ENCODE peak calls at places on chromosomes 11 and 22, in eight cellular contexts. W is Caco-2, B is fibroblast of villous mesenchyme, Z is lower leg skin, N is H1, P is SK-N-SH, M is AG09319, G is IMR-90. Y is an unnamed sample.

GRCh38 chr11:42462558-42463310 is 849.1 kb upstream of the API5 start:
- DNase-seq in W (no peak), B (peak; percentile 7), G (no peak), Z (no peak), N (no peak), M (no peak), P (no peak), Y (peak; percentile 77)

GRCh38 chr11:19953342-19953741 is 206.9 kb downstream of the DBX1 start:
- DNase-seq in W (no peak), G (peak; percentile 81), P (no peak), B (peak; percentile 34), M (no peak), Z (no peak), N (peak; percentile 79), Y (peak; percentile 25)

GRCh38 chr11:123061403-123062157 is at the start of gene HSPA8:
- DNase-seq in P (peak; percentile 36), N (no peak), W (peak; percentile 72), B (peak; percentile 74), M (no peak), G (peak; percentile 52), Z (peak; percentile 75), Y (peak; percentile 68)

GRCh38 chr11:68661697-68662603 is 22.4 kb upstream of the GAL start:
- DNase-seq in G (peak; percentile 25), P (peak; percentile 94), N (no peak), Z (no peak), W (peak; percentile 26), M (no peak), B (peak; percentile 26), Y (no peak)

GRCh38 chr11:31870609-31871309 is 59.6 kb upstream of the PAX6 start:
- DNase-seq in W (peak; percentile 71), Z (no peak), M (peak; percentile 0), N (peak; percentile 68), P (peak; percentile 49), B (peak; percentile 30), G (peak; percentile 33), Y (no peak)

GRCh38 chr11:11608783-11609232 is 13.0 kb downstream of the GALNT18 start:
- DNase-seq in W (no peak), N (no peak), G (peak; percentile 71), B (peak; percentile 6), M (no peak), Z (no peak), P (peak; percentile 28), Y (peak; percentile 47)

GRCh38 chr11:69439127-69439526 is 42.3 kb upstream of the LINC01488 start:
- DNase-seq in B (no peak), G (no peak), P (no peak), M (no peak), Z (no peak), N (no peak), W (peak; percentile 56), Y (no peak)

GRCh38 chr11:2912038-2912410 is 17.2 kb downstream of the PHLDA2 start:
- DNase-seq in W (no peak), M (no peak), G (no peak), Z (no peak), B (no peak), N (no peak), P (no peak), Y (no peak)

GRCh38 chr22:20531404-20532181 is 24.2 kb downstream of the MED15 start:
- DNase-seq in N (no peak), M (no peak), Z (no peak), W (no peak), P (peak; percentile 78), B (peak; percentile 93), G (peak; percentile 90), Y (peak; percentile 90)

GRCh38 chr11:59000007-59000406 is 60.7 kb downstream of the GLYATL1 start:
- DNase-seq in B (no peak), M (no peak), N (no peak), G (no peak), W (no peak), Z (no peak), P (no peak), Y (no peak)

GRCh38 chr11:70603064-70603755 is 204.9 kb downstream of the CTTN start:
- DNase-seq in B (no peak), N (no peak), M (no peak), G (no peak), W (no peak), Z (no peak), P (no peak), Y (no peak)

GRCh38 chr11:101866619-101867491 is 48.0 kb upstream of the CEP126 start:
- DNase-seq in B (peak; percentile 48), P (no peak), M (no peak), N (no peak), W (peak; percentile 89), Z (no peak), G (peak; percentile 69), Y (peak; percentile 75)

GRCh38 chr11:101864098-101864497 is 50.7 kb upstream of the CEP126 start:
- DNase-seq in M (no peak), N (no peak), Z (no peak), P (no peak), G (no peak), W (no peak), B (no peak), Y (no peak)

GRCh38 chr11:101860694-101861371 is 54.0 kb upstream of the CEP126 start:
- DNase-seq in P (peak; percentile 30), W (peak; percentile 73), B (peak; percentile 68), M (peak; percentile 49), N (peak; percentile 29), Z (peak; percentile 47), G (peak; percentile 76), Y (peak; percentile 62)

GRCh38 chr11:101863361-101863760 is 51.4 kb upstream of the CEP126 start:
- DNase-seq in B (peak; percentile 37), G (peak; percentile 79), M (no peak), Z (no peak), N (no peak), P (no peak), W (no peak), Y (peak; percentile 55)

GRCh38 chr11:101862410-101863233 is 52.2 kb upstream of the CEP126 start:
- DNase-seq in N (no peak), Z (peak; percentile 30), B (peak; percentile 75), G (peak; percentile 79), M (peak; percentile 48), W (peak; percentile 82), P (peak; percentile 15), Y (peak; percentile 72)
- TF ChIP-seq CTCF in N (peak; percentile 64), Z (no peak), B (peak; percentile 66), G (peak; percentile 54), M (peak; percentile 69), W (peak; percentile 86), P (peak; percentile 75), Y (peak; percentile 78)

GRCh38 chr11:128498846-128499245 is 88.5 kb downstream of the ETS1 start:
- DNase-seq in G (peak; percentile 67), Z (no peak), M (no peak), P (no peak), B (peak; percentile 55), W (no peak), N (no peak), Y (peak; percentile 70)

GRCh38 chr11:128496684-128497056 is 90.7 kb downstream of the ETS1 start:
- DNase-seq in P (no peak), Z (peak; percentile 78), W (no peak), G (no peak), M (no peak), B (no peak), N (no peak), Y (no peak)

GRCh38 chr11:128499613-128500213 is 87.6 kb downstream of the ETS1 start:
- DNase-seq in P (no peak), G (no peak), B (no peak), Z (no peak), M (no peak), N (no peak), W (no peak), Y (no peak)

GRCh38 chr11:128496249-128496648 is 91.1 kb downstream of the ETS1 start:
- DNase-seq in M (no peak), Z (no peak), G (no peak), B (no peak), P (no peak), N (no peak), W (no peak), Y (no peak)

DNA sequence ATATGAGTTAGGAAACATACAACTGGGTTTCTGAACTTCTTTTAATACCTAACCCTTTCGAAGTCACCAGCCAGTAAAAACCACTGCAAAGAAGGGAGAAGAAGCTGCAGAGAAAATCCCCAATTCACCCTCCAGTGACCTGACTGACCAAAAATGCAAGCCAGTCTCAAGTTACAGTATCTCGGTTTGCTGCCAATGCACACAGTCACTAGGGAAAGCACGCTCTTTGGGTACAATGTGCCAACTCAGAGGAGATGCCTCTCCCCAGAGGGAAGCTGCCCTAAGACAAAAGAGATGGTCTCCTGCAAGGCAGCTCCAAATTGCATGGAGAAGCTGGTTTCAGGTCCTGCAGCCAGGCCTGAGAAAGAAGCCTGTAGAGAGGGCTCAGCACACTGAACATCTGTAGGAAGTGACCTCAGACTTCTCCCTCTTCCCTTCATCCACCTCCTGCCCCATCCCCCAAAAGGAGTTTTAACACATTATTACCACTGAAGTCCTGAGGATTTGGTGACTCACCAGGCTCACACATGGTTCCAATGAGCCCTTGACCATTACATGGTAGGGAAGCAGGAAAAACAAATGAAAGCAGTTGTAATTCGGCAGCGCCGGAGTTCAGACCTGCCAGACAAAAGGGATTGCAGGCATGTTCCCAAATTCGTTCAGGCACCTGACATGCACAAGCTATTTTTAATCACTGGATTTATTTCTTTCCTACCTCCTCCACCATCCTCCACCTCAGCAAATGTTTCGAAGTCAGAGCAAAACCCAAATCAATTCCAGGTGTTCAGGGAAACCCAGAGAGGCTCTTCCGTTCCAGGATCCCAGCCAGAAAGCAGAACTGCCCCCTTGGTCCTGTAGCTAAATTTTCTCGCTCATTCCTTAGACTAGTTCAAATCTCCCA is 90.1 kb downstream of the ETS1 start:
- DNase-seq in M (peak; percentile 96), Z (no peak), G (peak; percentile 99), P (peak; percentile 57), B (peak; percentile 99), N (no peak), W (no peak), Y (peak; percentile 95)
- TF ChIP-seq CTCF in M (no peak), Z (no peak), G (no peak), P (no peak), B (no peak), N (no peak), W (no peak), Y (no peak)

DNA sequence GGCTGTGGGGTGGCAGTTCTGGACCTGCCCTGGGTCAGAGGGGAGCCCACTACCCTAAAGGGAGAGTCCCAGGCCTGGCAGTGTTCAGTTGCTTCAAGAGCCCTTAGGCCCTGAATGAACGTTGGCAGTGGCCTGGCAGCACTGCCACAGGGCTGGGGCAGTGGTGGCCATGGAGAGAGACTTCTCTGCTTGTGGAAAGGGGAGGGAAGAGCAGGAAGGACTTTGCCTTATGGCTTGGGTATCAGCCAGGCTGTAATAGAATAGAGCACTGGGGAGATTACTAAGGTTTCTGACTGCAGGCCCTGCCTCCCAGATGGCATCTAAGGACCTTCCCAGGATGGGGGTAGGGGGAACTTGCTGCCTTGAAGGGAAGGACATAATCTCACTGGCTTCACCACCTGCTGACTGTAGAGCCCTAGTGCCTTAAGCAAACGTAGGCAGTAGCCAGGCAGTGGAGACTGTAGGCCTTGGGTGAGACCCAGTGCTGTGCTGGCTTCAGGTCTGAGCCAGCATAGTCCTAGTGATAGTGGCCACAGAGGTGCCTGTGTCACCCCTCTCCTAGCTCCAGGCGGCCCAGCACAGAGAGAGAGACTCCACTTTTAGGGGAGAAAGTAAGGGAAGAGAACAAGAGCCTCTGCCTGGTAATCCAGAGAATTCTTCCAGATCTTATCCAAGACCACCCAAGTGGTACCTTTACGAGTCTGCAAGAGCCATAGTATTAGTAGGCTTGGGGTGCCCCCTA is 27.6 kb downstream of the PLA2G6 start:
- DNase-seq in N (no peak), W (no peak), B (no peak), G (no peak), P (no peak), Z (no peak), M (no peak), Y (no peak)
- TF ChIP-seq CTCF in N (peak; percentile 49), W (no peak), B (no peak), G (peak; percentile 14), P (no peak), Z (no peak), M (no peak), Y (no peak)

GRCh38 chr11:61816736-61817455 is at the start of gene FADS1:
- DNase-seq in Z (peak; percentile 63), M (peak; percentile 87), N (peak; percentile 89), B (peak; percentile 98), G (peak; percentile 92), W (peak; percentile 98), P (peak; percentile 95), Y (peak; percentile 94)
- TF ChIP-seq CTCF in Z (no peak), M (peak; percentile 60), N (peak; percentile 62), B (peak; percentile 56), G (peak; percentile 81), W (peak; percentile 95), P (peak; percentile 63), Y (peak; percentile 84)

Y was measured in HFFc6.